ENCODE peak calls at places on chromosome 22, in ten cellular contexts. W, D, Q, T, Y, X, R, I, B and E are unnamed samples.

GRCh38 chr22:45638834-45639746 is 32.5 kb upstream of the ATXN10 start:
- DNase-seq in Q (no peak), T (peak; percentile 49), X (peak; percentile 73), D (no peak), Y (no peak), W (no peak), B (no peak), R (no peak), I (no peak), E (peak; percentile 97)

GRCh38 chr22:27647540-27647939 is 154.0 kb downstream of the MN1 start:
- DNase-seq in Q (no peak), I (no peak), X (no peak), T (no peak), R (no peak), D (no peak), Y (no peak), W (no peak), B (no peak), E (no peak)

GRCh38 chr22:28025866-28026575 is 107.0 kb upstream of the PITPNB start:
- DNase-seq in T (no peak), R (no peak), B (no peak), Y (peak; percentile 32), Q (no peak), W (no peak), X (no peak), D (peak; percentile 13), I (no peak), E (no peak)

GRCh38 chr22:44396021-44396726 is 83.4 kb upstream of the SHISAL1 start:
- DNase-seq in Q (no peak), D (no peak), B (peak; percentile 9), W (no peak), Y (peak; percentile 21), T (no peak), X (peak; percentile 5), R (no peak), I (no peak), E (peak; percentile 9)

GRCh38 chr22:42907404-42908081 is 50.5 kb upstream of the ARFGAP3 start:
- DNase-seq in X (no peak), W (no peak), B (no peak), Y (no peak), T (no peak), Q (no peak), R (peak; percentile 50), D (no peak), I (no peak), E (no peak)

GRCh38 chr22:47343611-47344010 is 581.2 kb downstream of the TBC1D22A start:
- DNase-seq in D (no peak), I (no peak), R (no peak), X (no peak), B (no peak), W (no peak), Y (no peak), T (no peak), Q (no peak), E (no peak)

GRCh38 chr22:48104786-48105185 is 1342.3 kb downstream of the TBC1D22A start:
- DNase-seq in T (no peak), X (no peak), R (no peak), B (no peak), D (no peak), Y (no peak), W (no peak), Q (no peak), I (no peak), E (no peak)

GRCh38 chr22:46110215-46110614 is 40.1 kb upstream of the PPARA start:
- DNase-seq in I (peak; percentile 34), X (no peak), T (no peak), Q (no peak), D (peak; percentile 65), B (no peak), R (no peak), W (no peak), Y (no peak), E (peak; percentile 53)

GRCh38 chr22:47297261-47298016 is 535.0 kb downstream of the TBC1D22A start:
- DNase-seq in W (no peak), D (no peak), Q (no peak), B (no peak), I (no peak), X (peak; percentile 8), R (no peak), Y (no peak), T (no peak), E (no peak)

GRCh38 chr22:16838073-16838472 is 12.9 kb upstream of the XKR3 start:
- DNase-seq in R (no peak), X (no peak), D (no peak), T (no peak), B (no peak), I (no peak), Y (no peak), W (no peak), Q (no peak), E (no peak)

GRCh38 chr22:43823353-43823908 is 11.3 kb upstream of the EFCAB6 start:
- DNase-seq in R (no peak), I (no peak), X (no peak), D (no peak), T (no peak), Y (peak; percentile 81), B (no peak), W (no peak), Q (no peak), E (no peak)

GRCh38 chr22:42648368-42649260 is 578 bp downstream of the CYB5R3 start:
- DNase-seq in X (peak; percentile 45), Y (peak; percentile 74), T (no peak), I (no peak), Q (peak; percentile 27), W (peak; percentile 72), R (peak; percentile 46), B (peak; percentile 56), D (peak; percentile 55), E (peak; percentile 59)

GRCh38 chr22:46125816-46126770 is 24.2 kb upstream of the PPARA start:
- DNase-seq in T (no peak), Y (no peak), Q (no peak), I (no peak), W (no peak), X (no peak), R (no peak), D (no peak), B (no peak), E (no peak)

GRCh38 chr22:45091254-45091854 is 72.4 kb upstream of the NUP50 start:
- DNase-seq in Y (no peak), I (no peak), R (no peak), Q (no peak), W (no peak), B (no peak), T (no peak), X (no peak), D (no peak), E (no peak)

GRCh38 chr22:32644252-32645100 is 157.0 kb upstream of the TIMP3 start:
- DNase-seq in D (peak; percentile 45), W (peak; percentile 82), Q (no peak), B (peak; percentile 28), I (peak; percentile 59), T (no peak), R (peak; percentile 89), X (peak; percentile 62), Y (no peak), E (peak; percentile 55)

GRCh38 chr22:21949948-21950347 is 2.7 kb downstream of the PPM1F start:
- DNase-seq in T (no peak), X (no peak), Y (no peak), Q (no peak), B (no peak), W (no peak), R (no peak), I (no peak), D (no peak), E (no peak)

GRCh38 chr22:20033045-20033706 is 12.3 kb downstream of the TANGO2 start:
- DNase-seq in B (no peak), R (no peak), Q (no peak), D (no peak), W (peak; percentile 72), I (no peak), X (no peak), Y (peak; percentile 77), T (no peak), E (no peak)

GRCh38 chr22:44325718-44326548 is 13.2 kb upstream of the SHISAL1 start:
- DNase-seq in B (no peak), R (no peak), I (peak; percentile 64), Q (no peak), Y (no peak), T (no peak), D (no peak), X (no peak), W (no peak), E (no peak)

GRCh38 chr22:37502342-37503182 is 16.4 kb upstream of the MFNG start:
- DNase-seq in B (no peak), T (no peak), R (peak; percentile 84), W (no peak), I (no peak), Q (no peak), D (no peak), Y (peak; percentile 75), X (no peak), E (peak; percentile 94)

GRCh38 chr22:38766076-38766777 is 10.4 kb upstream of the SUN2 start:
- DNase-seq in B (peak; percentile 57), R (peak; percentile 68), I (peak; percentile 64), Q (peak; percentile 35), T (peak; percentile 79), W (no peak), X (no peak), Y (peak; percentile 75), D (peak; percentile 64), E (peak; percentile 79)

GRCh38 chr22:18031670-18032454 is 7.5 kb upstream of the MICAL3 start:
- DNase-seq in X (no peak), R (no peak), I (peak; percentile 97), Y (peak; percentile 68), T (peak; percentile 82), B (no peak), W (peak; percentile 25), Q (no peak), D (no peak), E (peak; percentile 90)

GRCh38 chr22:26563022-26563421 is 26.9 kb downstream of the TPST2 start:
- DNase-seq in Q (no peak), I (no peak), R (no peak), D (no peak), X (no peak), T (no peak), W (no peak), Y (no peak), B (no peak), E (no peak)
- TF ChIP-seq CTCF in Q (peak; percentile 11), I (no peak), R (no peak), D (no peak), X (no peak), T (no peak), W (no peak), Y (no peak), B (no peak), E (no peak)

GRCh38 chr22:30294066-30294465 is 4.8 kb upstream of the CASTOR1 start:
- DNase-seq in D (no peak), B (no peak), X (no peak), T (no peak), W (no peak), R (no peak), Y (no peak), Q (no peak), I (no peak), E (no peak)
- H3K27ac ChIP-seq in D (no peak overlapping the region), B (no peak overlapping the region), X (no peak overlapping the region), T (no peak overlapping the region), W (no peak overlapping the region), R (no peak overlapping the region), Y (no peak overlapping the region), Q (no peak overlapping the region), I (no peak overlapping the region), E (no peak overlapping the region)

GRCh38 chr22:40417041-40417440 is 46.6 kb downstream of the SGSM3 start:
- DNase-seq in X (no peak), D (no peak), R (no peak), T (no peak), B (no peak), I (no peak), W (no peak), Y (no peak), Q (no peak), E (no peak)
- H3K4me1 ChIP-seq in X (no peaks in the 10 kb centered on the region), D (peaks cover 2% of the 10 kb centered on the region), R (no peaks in the 10 kb centered on the region), T (no peaks in the 10 kb centered on the region), B (peaks cover 14% of the 10 kb centered on the region), I (peaks cover 5% of the 10 kb centered on the region), W (no peaks in the 10 kb centered on the region), Y (no peaks in the 10 kb centered on the region), Q (peaks cover 3% of the 10 kb centered on the region), E (no peaks in the 10 kb centered on the region)

GRCh38 chr22:36365020-36365411 is 22.8 kb downstream of the MYH9 start:
- DNase-seq in T (peak; percentile 76), Q (no peak), W (peak; percentile 71), B (peak; percentile 68), R (no peak), D (no peak), X (peak; percentile 79), Y (no peak), I (peak; percentile 99), E (peak; percentile 74)
- TF ChIP-seq CTCF in T (no peak), Q (no peak), W (no peak), B (no peak), R (no peak), D (no peak), X (no peak), Y (no peak), I (no peak), E (no peak)